ENCODE peak calls at places on chromosomes 5 and 9, in four cellular contexts. F is HuH-7, B is left ventricle myocardium inferior, R is Calu3. U is an unnamed sample.
A peak's percentile ranks its signal among the peaks of the same experiment; 100 is the strongest.

GRCh38 chr9:116628706-116629105 is 58.4 kb upstream of the TRIM32 start:
- DNase-seq in B (no peak), R (no peak), F (no peak), U (no peak)

GRCh38 chr5:105503950-105504349 is 1941.4 kb upstream of the NUDT12 start:
- DNase-seq in B (no peak), F (no peak), R (no peak), U (no peak)

GRCh38 chr5:120446068-120446492 is 18.0 kb upstream of the PRR16 start:
- DNase-seq in F (no peak), B (no peak), R (no peak), U (peak; percentile 56)

GRCh38 chr9:110115868-110116542 is 92.0 kb downstream of the C9orf152 start:
- DNase-seq in F (peak; percentile 82), B (no peak), R (no peak), U (peak; percentile 46)

GRCh38 chr9:72800326-72800994 is 152.4 kb downstream of the ALDH1A1 start:
- DNase-seq in F (no peak), R (no peak), B (no peak), U (no peak)

GRCh38 chr5:1511651-1512540 is 11.9 kb downstream of the LPCAT1 start:
- DNase-seq in B (peak; percentile 12), F (peak; percentile 37), R (peak; percentile 22), U (peak; percentile 34)

GRCh38 chr9:99103505-99103904 is 1.4 kb upstream of the TGFBR1 start:
- DNase-seq in F (no peak), R (no peak), B (no peak), U (peak; percentile 7)

GRCh38 chr5:1549631-1550030 is 25.9 kb upstream of the LPCAT1 start:
- DNase-seq in B (no peak), F (no peak), R (no peak), U (no peak)

GRCh38 chr5:122076669-122077450 is 1.2 kb downstream of the LOX start:
- DNase-seq in B (peak; percentile 71), F (peak; percentile 71), R (peak; percentile 96), U (peak; percentile 94)

GRCh38 chr5:150428106-150428876 is 15.6 kb upstream of the CD74 start:
- DNase-seq in F (peak; percentile 64), B (peak; percentile 71), R (peak; percentile 29), U (peak; percentile 58)

GRCh38 chr9:117672397-117672796 is 31.8 kb upstream of the TLR4 start:
- DNase-seq in F (no peak), B (no peak), R (no peak), U (peak; percentile 19)

GRCh38 chr5:60382761-60383160 is 317.2 kb downstream of the DEPDC1B start:
- DNase-seq in R (peak; percentile 14), F (peak; percentile 6), B (no peak), U (peak; percentile 36)

U was measured in dermis blood vessel endothelial cell.